ENCODE peak calls at places on chromosomes 13 and 19, in nine cellular contexts. One of them, this sample, is unnamed.

GRCh38 chr19:39363909-39364457 is 21.8 kb downstream of the SAMD4B start:
- DNase-seq in germinal center: no peak
- DNase-seq in NCI-H1930: no peak
- DNase-seq in T-helper 2 cell: no peak
- DNase-seq in stimulated activated naive B cell treated with anti-CD40 and anti-IgM and Interleukin-4, amounts not matched to agents 10 μg/mL and 1 μg/mL and 100 μg/mL, for 72 hours: peak; percentile 23
- DNase-seq in astrocyte of the cerebellum: no peak
- DNase-seq in LHCN-M2: no peak
- DNase-seq in HS-5: no peak
- DNase-seq in Peyer's patch: peak; percentile 22
- DNase-seq in this sample: no peak

GRCh38 chr13:109348514-109349340 is 437.7 kb downstream of the IRS2 start:
- DNase-seq in LHCN-M2: peak; percentile 50
- DNase-seq in HS-5: peak; percentile 24
- DNase-seq in NCI-H1930: no peak
- DNase-seq in T-helper 2 cell: no peak
- DNase-seq in astrocyte of the cerebellum: no peak
- DNase-seq in Peyer's patch: no peak
- DNase-seq in germinal center: no peak
- DNase-seq in stimulated activated naive B cell treated with anti-CD40 and anti-IgM and Interleukin-4, amounts not matched to agents 10 μg/mL and 1 μg/mL and 100 μg/mL, for 72 hours: no peak
- DNase-seq in this sample: peak; percentile 87

GRCh38 chr19:41354343-41354974 is 737 bp upstream of the TGFB1 start:
- DNase-seq in T-helper 2 cell: no peak
- DNase-seq in astrocyte of the cerebellum: no peak
- DNase-seq in LHCN-M2: no peak
- DNase-seq in Peyer's patch: no peak
- DNase-seq in NCI-H1930: no peak
- DNase-seq in germinal center: no peak
- DNase-seq in stimulated activated naive B cell treated with anti-CD40 and anti-IgM and Interleukin-4, amounts not matched to agents 10 μg/mL and 1 μg/mL and 100 μg/mL, for 72 hours: no peak
- DNase-seq in HS-5: no peak
- DNase-seq in this sample: no peak

GRCh38 chr13:75968103-75968838 is 332.1 kb downstream of the LMO7 start:
- DNase-seq in stimulated activated naive B cell treated with anti-CD40 and anti-IgM and Interleukin-4, amounts not matched to agents 10 μg/mL and 1 μg/mL and 100 μg/mL, for 72 hours: no peak
- DNase-seq in LHCN-M2: peak; percentile 82
- DNase-seq in germinal center: no peak
- DNase-seq in NCI-H1930: no peak
- DNase-seq in HS-5: peak; percentile 19
- DNase-seq in Peyer's patch: no peak
- DNase-seq in T-helper 2 cell: no peak
- DNase-seq in astrocyte of the cerebellum: no peak
- DNase-seq in this sample: peak; percentile 49

GRCh38 chr13:44163108-44163507 is 210.5 kb upstream of the SERP2 start:
- DNase-seq in NCI-H1930: no peak
- DNase-seq in LHCN-M2: no peak
- DNase-seq in stimulated activated naive B cell treated with anti-CD40 and anti-IgM and Interleukin-4, amounts not matched to agents 10 μg/mL and 1 μg/mL and 100 μg/mL, for 72 hours: no peak
- DNase-seq in Peyer's patch: no peak
- DNase-seq in HS-5: no peak
- DNase-seq in astrocyte of the cerebellum: no peak
- DNase-seq in T-helper 2 cell: no peak
- DNase-seq in germinal center: no peak
- DNase-seq in this sample: no peak

GRCh38 chr13:40190656-40191100 is 475.8 kb downstream of the FOXO1 start:
- DNase-seq in NCI-H1930: no peak
- DNase-seq in Peyer's patch: peak; percentile 89
- DNase-seq in HS-5: peak; percentile 3
- DNase-seq in T-helper 2 cell: peak; percentile 65
- DNase-seq in LHCN-M2: peak; percentile 92
- DNase-seq in astrocyte of the cerebellum: peak; percentile 41
- DNase-seq in stimulated activated naive B cell treated with anti-CD40 and anti-IgM and Interleukin-4, amounts not matched to agents 10 μg/mL and 1 μg/mL and 100 μg/mL, for 72 hours: no peak
- DNase-seq in germinal center: peak; percentile 68
- DNase-seq in this sample: peak; percentile 33

GRCh38 chr13:106990594-106990993 is 422.7 kb upstream of the ARGLU1 start:
- DNase-seq in LHCN-M2: no peak
- DNase-seq in Peyer's patch: no peak
- DNase-seq in T-helper 2 cell: no peak
- DNase-seq in astrocyte of the cerebellum: no peak
- DNase-seq in germinal center: no peak
- DNase-seq in stimulated activated naive B cell treated with anti-CD40 and anti-IgM and Interleukin-4, amounts not matched to agents 10 μg/mL and 1 μg/mL and 100 μg/mL, for 72 hours: no peak
- DNase-seq in NCI-H1930: no peak
- DNase-seq in HS-5: no peak
- DNase-seq in this sample: no peak

GRCh38 chr13:101447852-101448251 is 4.6 kb upstream of the ITGBL1 start:
- DNase-seq in NCI-H1930: no peak
- DNase-seq in Peyer's patch: no peak
- DNase-seq in astrocyte of the cerebellum: no peak
- DNase-seq in T-helper 2 cell: no peak
- DNase-seq in HS-5: no peak
- DNase-seq in germinal center: no peak
- DNase-seq in LHCN-M2: no peak
- DNase-seq in stimulated activated naive B cell treated with anti-CD40 and anti-IgM and Interleukin-4, amounts not matched to agents 10 μg/mL and 1 μg/mL and 100 μg/mL, for 72 hours: no peak
- DNase-seq in this sample: peak; percentile 70

GRCh38 chr19:48741222-48741999 is 1.0 kb upstream of the RASIP1 start:
- DNase-seq in astrocyte of the cerebellum: no peak
- DNase-seq in HS-5: no peak
- DNase-seq in stimulated activated naive B cell treated with anti-CD40 and anti-IgM and Interleukin-4, amounts not matched to agents 10 μg/mL and 1 μg/mL and 100 μg/mL, for 72 hours: no peak
- DNase-seq in LHCN-M2: no peak
- DNase-seq in T-helper 2 cell: peak; percentile 14
- DNase-seq in germinal center: peak; percentile 76
- DNase-seq in Peyer's patch: no peak
- DNase-seq in NCI-H1930: no peak
- DNase-seq in this sample: no peak

GRCh38 chr19:4678881-4679379 is 8.8 kb upstream of the MYDGF start:
- DNase-seq in NCI-H1930: no peak
- DNase-seq in Peyer's patch: no peak
- DNase-seq in germinal center: no peak
- DNase-seq in astrocyte of the cerebellum: no peak
- DNase-seq in HS-5: no peak
- DNase-seq in stimulated activated naive B cell treated with anti-CD40 and anti-IgM and Interleukin-4, amounts not matched to agents 10 μg/mL and 1 μg/mL and 100 μg/mL, for 72 hours: no peak
- DNase-seq in T-helper 2 cell: peak; percentile 16
- DNase-seq in LHCN-M2: no peak
- DNase-seq in this sample: peak; percentile 55

GRCh38 chr19:49337267-49338022 is 2.2 kb downstream of the CD37 start:
- DNase-seq in germinal center: no peak
- DNase-seq in NCI-H1930: no peak
- DNase-seq in HS-5: no peak
- DNase-seq in astrocyte of the cerebellum: no peak
- DNase-seq in Peyer's patch: peak; percentile 14
- DNase-seq in LHCN-M2: no peak
- DNase-seq in stimulated activated naive B cell treated with anti-CD40 and anti-IgM and Interleukin-4, amounts not matched to agents 10 μg/mL and 1 μg/mL and 100 μg/mL, for 72 hours: no peak
- DNase-seq in T-helper 2 cell: no peak
- DNase-seq in this sample: no peak

GRCh38 chr19:3721131-3721899 is 13.1 kb downstream of the TJP3 start:
- DNase-seq in LHCN-M2: peak; percentile 71
- DNase-seq in Peyer's patch: peak; percentile 83
- DNase-seq in stimulated activated naive B cell treated with anti-CD40 and anti-IgM and Interleukin-4, amounts not matched to agents 10 μg/mL and 1 μg/mL and 100 μg/mL, for 72 hours: peak; percentile 86
- DNase-seq in NCI-H1930: peak; percentile 50
- DNase-seq in astrocyte of the cerebellum: peak; percentile 54
- DNase-seq in T-helper 2 cell: peak; percentile 86
- DNase-seq in HS-5: no peak
- DNase-seq in germinal center: peak; percentile 94
- DNase-seq in this sample: peak; percentile 84

GRCh38 chr13:97977376-97977705 is 23.9 kb downstream of the IPO5 start:
- DNase-seq in Peyer's patch: no peak
- DNase-seq in HS-5: no peak
- DNase-seq in stimulated activated naive B cell treated with anti-CD40 and anti-IgM and Interleukin-4, amounts not matched to agents 10 μg/mL and 1 μg/mL and 100 μg/mL, for 72 hours: no peak
- DNase-seq in astrocyte of the cerebellum: no peak
- DNase-seq in germinal center: no peak
- DNase-seq in LHCN-M2: no peak
- DNase-seq in T-helper 2 cell: no peak
- DNase-seq in NCI-H1930: no peak
- DNase-seq in this sample: peak; percentile 27

GRCh38 chr13:96925869-96926628 is 68.2 kb downstream of the OXGR1 start:
- DNase-seq in stimulated activated naive B cell treated with anti-CD40 and anti-IgM and Interleukin-4, amounts not matched to agents 10 μg/mL and 1 μg/mL and 100 μg/mL, for 72 hours: no peak
- DNase-seq in LHCN-M2: no peak
- DNase-seq in astrocyte of the cerebellum: no peak
- DNase-seq in Peyer's patch: no peak
- DNase-seq in HS-5: no peak
- DNase-seq in T-helper 2 cell: no peak
- DNase-seq in germinal center: no peak
- DNase-seq in NCI-H1930: no peak
- DNase-seq in this sample: no peak

GRCh38 chr19:49210901-49211451 is 53.4 kb downstream of the TRPM4 start:
- DNase-seq in LHCN-M2: no peak
- DNase-seq in stimulated activated naive B cell treated with anti-CD40 and anti-IgM and Interleukin-4, amounts not matched to agents 10 μg/mL and 1 μg/mL and 100 μg/mL, for 72 hours: no peak
- DNase-seq in T-helper 2 cell: no peak
- DNase-seq in NCI-H1930: no peak
- DNase-seq in astrocyte of the cerebellum: no peak
- DNase-seq in germinal center: no peak
- DNase-seq in Peyer's patch: no peak
- DNase-seq in HS-5: no peak
- DNase-seq in this sample: no peak